ENCODE peak calls at places on chromosomes 4 and X, in seven cellular contexts. V is breast epithelium, T is small intestine, X is colonic mucosa, H is right cardiac atrium, W is Karpas-422, B is esophagus muscularis mucosa. K is an unnamed sample. For H3K4me1, the result is how much of the 10 kb centered on the place peaks cover.

GRCh38 chr4:77893451-77893850 is 30.8 kb downstream of the MRPL1 start:
- DNase-seq in V (no peak), T (no peak), X (no peak), H (no peak), W (no peak), B (no peak), K (no peak)

GRCh38 chr4:40514409-40515025 is 115.1 kb downstream of the RBM47 start:
- DNase-seq in V (no peak), T (peak), X (peak), H (no peak), W (no peak), B (no peak), K (no peak)

GRCh38 chr4:72602396-72602795 is 33.4 kb upstream of the ADAMTS3 start:
- DNase-seq in V (no peak), T (no peak), X (no peak), H (no peak), W (no peak), B (no peak), K (peak)

GRCh38 chr4:88054229-88054628 is 46.8 kb downstream of the PKD2 start:
- DNase-seq in V (no peak), T (no peak), X (no peak), H (no peak), W (no peak), B (no peak), K (no peak)

GRCh38 chr4:110821186-110821585 is 198.3 kb upstream of the PITX2 start:
- DNase-seq in V (no peak), T (no peak), X (no peak), H (no peak), W (no peak), B (no peak), K (no peak)

GRCh38 chrX:10633722-10634121 is 13.3 kb upstream of the MID1 start:
- DNase-seq in V (no peak), T (no peak), X (no peak), H (peak), W (no peak), B (no peak), K (peak)

GRCh38 chrX:119505945-119506344 is 37.7 kb downstream of the SLC25A5 start:
- DNase-seq in V (no peak), T (peak), X (peak), H (no peak), W (no peak), B (no peak), K (no peak)

GRCh38 chr4:7805533-7806079 is 134.1 kb downstream of the AFAP1 start:
- DNase-seq in V (peak), T (no peak), X (no peak), H (peak), W (no peak), B (no peak), K (peak)

GRCh38 chrX:331145-331771 is 12.7 kb upstream of the GTPBP6 start:
- DNase-seq in V (no peak), T (no peak), X (no peak), H (no peak), W (no peak), B (no peak), K (no peak)

GRCh38 chrX:68889244-68889643 is 60.4 kb downstream of the EFNB1 start:
- DNase-seq in V (no peak), T (no peak), X (no peak), H (no peak), W (no peak), B (no peak), K (no peak)

GRCh38 chr4:92969650-92970370 is 666.0 kb downstream of the GRID2 start:
- DNase-seq in V (no peak), T (no peak), X (no peak), H (no peak), W (no peak), B (no peak), K (peak)

GRCh38 chr4:114223580-114223979 is 244.1 kb upstream of the ARSJ start:
- DNase-seq in V (no peak), T (no peak), X (no peak), H (no peak), W (no peak), B (no peak), K (no peak)

GRCh38 chrX:134782796-134783195 is 124.5 kb upstream of the PLAC1 start:
- DNase-seq in V (no peak), T (peak), X (no peak), H (no peak), W (peak), B (no peak), K (peak)

GRCh38 chr4:80255374-80256095 is 10.9 kb upstream of the FGF5 start:
- DNase-seq in V (no peak), T (no peak), X (no peak), H (no peak), W (no peak), B (no peak), K (no peak)

GRCh38 chrX:124791492-124792095 is 445.2 kb downstream of the SH2D1A start:
- DNase-seq in V (no peak), T (no peak), X (no peak), H (no peak), W (no peak), B (no peak), K (no peak)

DNA sequence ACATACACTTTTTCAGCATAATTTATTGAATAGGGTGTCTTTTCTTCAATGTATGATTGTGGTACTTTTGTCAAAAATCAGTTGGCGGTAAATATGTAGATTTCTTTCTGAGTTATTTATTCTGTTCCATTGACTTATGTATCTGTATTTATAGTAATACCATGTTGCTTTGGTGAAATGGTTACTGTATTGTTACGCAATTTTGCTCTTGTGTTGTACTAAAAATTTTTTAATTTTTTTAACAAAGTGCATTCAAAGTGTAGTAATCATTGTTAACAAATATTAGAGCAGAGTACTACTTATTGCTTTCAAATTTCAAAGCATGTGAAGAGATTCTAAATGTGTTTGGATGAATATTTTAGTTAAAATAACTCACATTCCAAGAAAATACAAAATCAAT is 915.4 kb downstream of the PCDH19 start:
- DNase-seq in V (no peak), T (no peak), X (no peak), H (no peak), W (no peak), B (no peak), K (no peak)
- H3K4me1 ChIP-seq in V (under half), T (under half), X (under half), H (under half), W (under half), B (under half), K (under half)

GRCh38 chr4:3773552-3774001 is 7.4 kb downstream of the ADRA2C start:
- DNase-seq in V (no peak), T (no peak), X (no peak), H (no peak), W (no peak), B (no peak), K (no peak)
- H3K4me1 ChIP-seq in V (under half), T (under half), X (under half), H (under half), W (under half), B (under half), K (under half)

DNA sequence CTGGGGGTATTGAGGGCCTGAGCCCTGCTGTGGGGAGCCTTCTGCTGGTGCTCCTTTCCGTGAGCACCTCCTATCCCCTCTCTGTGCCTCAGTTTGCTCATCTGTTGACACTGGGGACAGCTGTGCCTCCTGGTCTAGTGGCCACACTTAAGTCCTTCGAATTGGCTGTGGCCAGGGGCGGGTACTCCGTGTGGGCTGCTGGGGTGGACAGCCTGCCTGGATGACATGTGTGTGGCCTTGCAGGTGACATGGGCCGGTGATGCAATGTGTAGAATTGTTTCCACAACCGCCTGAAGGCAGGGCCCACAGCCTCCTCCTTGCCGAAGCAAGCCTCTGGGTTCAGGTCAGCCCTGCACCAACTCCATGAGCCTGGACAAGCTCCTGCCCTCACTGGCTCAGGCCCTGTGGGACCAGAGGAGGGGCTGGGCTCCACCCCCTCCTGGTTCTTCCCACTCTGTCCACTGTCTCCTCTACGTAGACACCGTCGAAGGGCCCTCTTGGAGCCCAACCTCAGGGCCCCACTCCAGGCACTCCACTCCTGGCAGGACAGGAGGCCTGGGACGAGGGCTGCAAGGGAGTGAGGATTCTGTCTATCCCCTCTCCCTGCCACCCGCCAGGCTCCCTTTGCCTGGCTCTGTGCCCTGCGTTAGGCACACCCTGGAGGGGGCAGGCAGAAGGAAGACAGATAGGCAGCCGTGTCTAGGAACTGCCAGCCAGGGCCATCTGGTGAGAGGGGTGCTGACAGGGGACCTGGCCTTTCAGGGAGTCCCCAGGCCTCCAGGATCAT is 1.2 kb downstream of the SH3BP2 start:
- DNase-seq in V (peak), T (peak), X (peak), H (peak), W (no peak), B (no peak), K (no peak)
- H3K4me1 ChIP-seq in V (under half), T (under half), X (under half), H (under half), W (under half), B (half or more), K (under half)

GRCh38 chrX:150696836-150697235 is 3.6 kb downstream of the MTMR1 start:
- DNase-seq in V (no peak), T (no peak), X (no peak), H (no peak), W (no peak), B (no peak), K (no peak)
- H3K4me1 ChIP-seq in V (under half), T (under half), X (under half), H (under half), W (half or more), B (under half), K (under half)

K was measured in foreskin keratinocyte.